ENCODE peak calls at places on chromosomes 16 and 17, in ten cellular contexts. One of them, this sample, is unnamed.
A peak's percentile ranks its signal among the peaks of the same experiment; 100 is the strongest.

GRCh38 chr17:58302919-58303551 is 22.3 kb upstream of the MPO start:
- DNase-seq in thoracic aorta: no peak
- DNase-seq in mesothelial cell of epicardium: no peak
- DNase-seq in upper lobe of right lung: peak; percentile 25
- DNase-seq in K562: no peak
- DNase-seq in A549: no peak
- DNase-seq in AG04450: no peak
- DNase-seq in SK-N-SH: peak; percentile 31
- DNase-seq in PC-9: no peak
- DNase-seq in IMR-90: no peak
- DNase-seq in this sample: no peak

GRCh38 chr17:40857535-40857934 is 9.5 kb downstream of the KRT12 start:
- DNase-seq in thoracic aorta: no peak
- DNase-seq in mesothelial cell of epicardium: no peak
- DNase-seq in upper lobe of right lung: no peak
- DNase-seq in K562: no peak
- DNase-seq in A549: no peak
- DNase-seq in AG04450: no peak
- DNase-seq in SK-N-SH: peak; percentile 38
- DNase-seq in PC-9: no peak
- DNase-seq in IMR-90: peak; percentile 32
- DNase-seq in this sample: peak; percentile 43

GRCh38 chr17:76034433-76035185 is 7.5 kb upstream of the EVPL start:
- DNase-seq in thoracic aorta: no peak
- DNase-seq in mesothelial cell of epicardium: no peak
- DNase-seq in upper lobe of right lung: no peak
- DNase-seq in K562: no peak
- DNase-seq in A549: no peak
- DNase-seq in AG04450: no peak
- DNase-seq in SK-N-SH: no peak
- DNase-seq in PC-9: no peak
- DNase-seq in IMR-90: no peak
- DNase-seq in this sample: no peak

GRCh38 chr17:79624658-79625478 is 14.0 kb upstream of the RBFOX3 start:
- DNase-seq in thoracic aorta: no peak
- DNase-seq in mesothelial cell of epicardium: peak; percentile 9
- DNase-seq in upper lobe of right lung: peak; percentile 35
- DNase-seq in K562: no peak
- DNase-seq in A549: no peak
- DNase-seq in AG04450: no peak
- DNase-seq in SK-N-SH: peak; percentile 30
- DNase-seq in PC-9: no peak
- DNase-seq in IMR-90: no peak
- DNase-seq in this sample: no peak

GRCh38 chr16:4309833-4310266 is 6.0 kb upstream of the GLIS2 start:
- DNase-seq in thoracic aorta: no peak
- DNase-seq in mesothelial cell of epicardium: no peak
- DNase-seq in upper lobe of right lung: peak; percentile 86
- DNase-seq in K562: no peak
- DNase-seq in A549: peak; percentile 88
- DNase-seq in AG04450: peak; percentile 80
- DNase-seq in SK-N-SH: no peak
- DNase-seq in PC-9: peak; percentile 88
- DNase-seq in IMR-90: peak; percentile 93
- DNase-seq in this sample: peak; percentile 89

GRCh38 chr17:69637399-69638165 is 223.1 kb downstream of the MAP2K6 start:
- DNase-seq in thoracic aorta: no peak
- DNase-seq in mesothelial cell of epicardium: no peak
- DNase-seq in upper lobe of right lung: no peak
- DNase-seq in K562: no peak
- DNase-seq in A549: no peak
- DNase-seq in AG04450: peak; percentile 33
- DNase-seq in SK-N-SH: no peak
- DNase-seq in PC-9: no peak
- DNase-seq in IMR-90: peak; percentile 81
- DNase-seq in this sample: peak; percentile 74

GRCh38 chr17:78610951-78611511 is 33.8 kb upstream of the DNAH17 start:
- DNase-seq in thoracic aorta: no peak
- DNase-seq in mesothelial cell of epicardium: no peak
- DNase-seq in upper lobe of right lung: no peak
- DNase-seq in K562: no peak
- DNase-seq in A549: no peak
- DNase-seq in AG04450: no peak
- DNase-seq in SK-N-SH: peak; percentile 3
- DNase-seq in PC-9: no peak
- DNase-seq in IMR-90: no peak
- DNase-seq in this sample: no peak

GRCh38 chr17:34386925-34387550 is 24.0 kb upstream of the CCL1 start:
- DNase-seq in thoracic aorta: no peak
- DNase-seq in mesothelial cell of epicardium: no peak
- DNase-seq in upper lobe of right lung: no peak
- DNase-seq in K562: no peak
- DNase-seq in A549: no peak
- DNase-seq in AG04450: no peak
- DNase-seq in SK-N-SH: no peak
- DNase-seq in PC-9: no peak
- DNase-seq in IMR-90: peak; percentile 46
- DNase-seq in this sample: no peak

GRCh38 chr16:22355487-22355908 is 18.9 kb downstream of the CDR2 start:
- DNase-seq in thoracic aorta: no peak
- DNase-seq in mesothelial cell of epicardium: no peak
- DNase-seq in upper lobe of right lung: no peak
- DNase-seq in K562: no peak
- DNase-seq in A549: no peak
- DNase-seq in AG04450: no peak
- DNase-seq in SK-N-SH: no peak
- DNase-seq in PC-9: no peak
- DNase-seq in IMR-90: no peak
- DNase-seq in this sample: no peak

GRCh38 chr16:14529010-14529669 is 100.9 kb downstream of the PARN start:
- DNase-seq in thoracic aorta: peak; percentile 15
- DNase-seq in mesothelial cell of epicardium: peak; percentile 30
- DNase-seq in upper lobe of right lung: peak; percentile 69
- DNase-seq in K562: peak; percentile 64
- DNase-seq in A549: peak; percentile 97
- DNase-seq in AG04450: peak; percentile 83
- DNase-seq in SK-N-SH: peak; percentile 61
- DNase-seq in PC-9: peak; percentile 86
- DNase-seq in IMR-90: peak; percentile 93
- DNase-seq in this sample: peak; percentile 93

GRCh38 chr16:49937886-49938285 is 82.0 kb upstream of the ZNF423 start:
- DNase-seq in thoracic aorta: no peak
- DNase-seq in mesothelial cell of epicardium: no peak
- DNase-seq in upper lobe of right lung: no peak
- DNase-seq in K562: no peak
- DNase-seq in A549: no peak
- DNase-seq in AG04450: no peak
- DNase-seq in SK-N-SH: no peak
- DNase-seq in PC-9: no peak
- DNase-seq in IMR-90: no peak
- DNase-seq in this sample: no peak

GRCh38 chr16:20884240-20884556 is 16.0 kb downstream of the DCUN1D3 start:
- DNase-seq in thoracic aorta: no peak
- DNase-seq in mesothelial cell of epicardium: no peak
- DNase-seq in upper lobe of right lung: no peak
- DNase-seq in K562: no peak
- DNase-seq in A549: no peak
- DNase-seq in AG04450: peak; percentile 60
- DNase-seq in SK-N-SH: no peak
- DNase-seq in PC-9: no peak
- DNase-seq in IMR-90: peak; percentile 88
- DNase-seq in this sample: peak; percentile 87

GRCh38 chr17:1120596-1121441 is 59.0 kb downstream of the ABR start:
- DNase-seq in thoracic aorta: no peak
- DNase-seq in mesothelial cell of epicardium: no peak
- DNase-seq in upper lobe of right lung: no peak
- DNase-seq in K562: no peak
- DNase-seq in A549: no peak
- DNase-seq in AG04450: no peak
- DNase-seq in SK-N-SH: no peak
- DNase-seq in PC-9: no peak
- DNase-seq in IMR-90: no peak
- DNase-seq in this sample: no peak

GRCh38 chr16:2455081-2455845 is 4.6 kb upstream of the TEDC2 start:
- DNase-seq in thoracic aorta: no peak
- DNase-seq in mesothelial cell of epicardium: no peak
- DNase-seq in upper lobe of right lung: no peak
- DNase-seq in K562: no peak
- DNase-seq in A549: no peak
- DNase-seq in AG04450: no peak
- DNase-seq in SK-N-SH: no peak
- DNase-seq in PC-9: no peak
- DNase-seq in IMR-90: no peak
- DNase-seq in this sample: no peak

GRCh38 chr17:75763613-75764416 is 1.2 kb downstream of the GALK1 start:
- DNase-seq in thoracic aorta: no peak
- DNase-seq in mesothelial cell of epicardium: no peak
- DNase-seq in upper lobe of right lung: no peak
- DNase-seq in K562: peak; percentile 56
- DNase-seq in A549: no peak
- DNase-seq in AG04450: no peak
- DNase-seq in SK-N-SH: peak; percentile 47
- DNase-seq in PC-9: no peak
- DNase-seq in IMR-90: no peak
- DNase-seq in this sample: no peak

GRCh38 chr16:1745900-1746692 is 25.2 kb downstream of the NME3 start:
- DNase-seq in thoracic aorta: no peak
- DNase-seq in mesothelial cell of epicardium: no peak
- DNase-seq in upper lobe of right lung: no peak
- DNase-seq in K562: no peak
- DNase-seq in A549: no peak
- DNase-seq in AG04450: peak; percentile 33
- DNase-seq in SK-N-SH: no peak
- DNase-seq in PC-9: peak; percentile 95
- DNase-seq in IMR-90: peak; percentile 53
- DNase-seq in this sample: peak; percentile 92

DNA sequence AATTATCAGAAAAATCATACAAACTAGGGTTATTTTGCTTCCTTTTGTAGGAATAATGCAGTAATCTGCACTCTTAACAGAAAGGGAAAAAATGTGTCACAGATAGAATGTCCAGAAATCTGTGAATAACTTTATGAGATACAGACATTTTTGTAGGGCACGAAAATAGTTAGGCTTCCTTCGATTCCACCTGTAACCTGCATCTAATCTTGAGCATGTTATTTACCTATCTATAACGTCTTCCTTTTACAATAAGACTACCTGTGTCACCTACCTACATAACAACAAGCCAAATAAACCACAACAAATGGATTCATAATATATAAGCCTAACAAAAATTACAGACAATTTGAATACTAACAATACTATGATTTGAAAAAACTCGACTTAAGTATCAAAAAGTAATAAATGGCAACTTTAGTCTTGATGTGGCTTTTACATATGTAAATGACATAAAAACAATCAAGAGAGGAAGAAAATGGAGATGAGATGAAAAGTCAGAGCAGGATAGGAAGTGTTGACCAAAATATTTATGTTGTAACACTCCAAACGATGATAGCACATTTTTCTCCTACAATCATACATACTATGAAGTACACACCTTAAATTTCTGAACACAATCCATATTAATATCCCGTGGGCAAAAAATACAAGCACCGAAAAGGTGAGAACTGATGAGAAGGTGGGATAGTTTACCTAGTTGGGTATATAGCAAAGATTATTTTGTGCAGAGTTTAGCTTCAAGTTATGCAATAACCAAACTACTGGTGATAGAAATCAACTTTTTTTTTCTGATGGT is 2.5 kb downstream of the STAT5B start:
- DNase-seq in thoracic aorta: no peak
- DNase-seq in mesothelial cell of epicardium: no peak
- DNase-seq in upper lobe of right lung: no peak
- DNase-seq in K562: no peak
- DNase-seq in A549: no peak
- DNase-seq in AG04450: no peak
- DNase-seq in SK-N-SH: no peak
- DNase-seq in PC-9: no peak
- DNase-seq in IMR-90: no peak
- DNase-seq in this sample: no peak
- TF ChIP-seq CTCF in thoracic aorta: no peak
- TF ChIP-seq CTCF in mesothelial cell of epicardium: no peak
- TF ChIP-seq CTCF in upper lobe of right lung: no peak
- TF ChIP-seq CTCF in K562: no peak
- TF ChIP-seq CTCF in A549: no peak
- TF ChIP-seq CTCF in AG04450: no peak
- TF ChIP-seq CTCF in SK-N-SH: no peak
- TF ChIP-seq CTCF in PC-9: no peak
- TF ChIP-seq CTCF in IMR-90: no peak
- TF ChIP-seq CTCF in this sample: no peak

DNA sequence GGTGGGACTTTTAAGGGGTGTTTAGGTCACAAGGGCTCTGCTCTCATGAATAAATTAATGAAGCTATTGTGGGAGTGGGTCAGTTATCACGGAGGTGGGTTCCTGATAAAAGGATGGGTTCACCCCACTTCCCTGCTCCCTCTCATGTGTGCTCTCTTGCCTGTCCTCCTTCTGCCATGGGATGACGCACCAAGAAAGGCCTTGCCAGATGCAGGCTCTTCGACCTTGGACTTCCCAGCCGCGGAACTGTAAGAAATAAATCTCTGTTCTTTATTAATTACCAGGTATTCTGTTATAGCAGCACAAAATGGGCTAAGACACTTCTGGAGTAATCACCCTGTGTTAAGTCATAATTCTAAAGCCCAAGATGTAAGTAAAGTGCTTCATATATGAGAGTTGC is 141.5 kb downstream of the ASIC2 start:
- DNase-seq in thoracic aorta: no peak
- DNase-seq in mesothelial cell of epicardium: no peak
- DNase-seq in upper lobe of right lung: peak; percentile 9
- DNase-seq in K562: no peak
- DNase-seq in A549: no peak
- DNase-seq in AG04450: no peak
- DNase-seq in SK-N-SH: no peak
- DNase-seq in PC-9: no peak
- DNase-seq in IMR-90: no peak
- DNase-seq in this sample: no peak
- TF ChIP-seq CTCF in thoracic aorta: no peak
- TF ChIP-seq CTCF in mesothelial cell of epicardium: no peak
- TF ChIP-seq CTCF in upper lobe of right lung: no peak
- TF ChIP-seq CTCF in K562: no peak
- TF ChIP-seq CTCF in A549: no peak
- TF ChIP-seq CTCF in AG04450: no peak
- TF ChIP-seq CTCF in SK-N-SH: no peak
- TF ChIP-seq CTCF in PC-9: no peak
- TF ChIP-seq CTCF in IMR-90: no peak
- TF ChIP-seq CTCF in this sample: no peak

GRCh38 chr17:8436169-8436932 is 667 bp downstream of the NDEL1 start:
- DNase-seq in thoracic aorta: peak; percentile 36
- DNase-seq in mesothelial cell of epicardium: peak; percentile 40
- DNase-seq in upper lobe of right lung: peak; percentile 90
- DNase-seq in K562: peak; percentile 25
- DNase-seq in A549: peak; percentile 64
- DNase-seq in AG04450: no peak
- DNase-seq in SK-N-SH: peak; percentile 74
- DNase-seq in PC-9: peak; percentile 70
- DNase-seq in IMR-90: peak; percentile 56
- DNase-seq in this sample: peak; percentile 50
- TF ChIP-seq CTCF in thoracic aorta: no peak
- TF ChIP-seq CTCF in mesothelial cell of epicardium: no peak
- TF ChIP-seq CTCF in upper lobe of right lung: no peak
- TF ChIP-seq CTCF in K562: no peak
- TF ChIP-seq CTCF in A549: peak; percentile 3
- TF ChIP-seq CTCF in AG04450: no peak
- TF ChIP-seq CTCF in SK-N-SH: no peak
- TF ChIP-seq CTCF in PC-9: no peak
- TF ChIP-seq CTCF in IMR-90: no peak
- TF ChIP-seq CTCF in this sample: no peak

GRCh38 chr16:75658175-75658574 is 10.6 kb downstream of the TERF2IP start:
- DNase-seq in thoracic aorta: no peak
- DNase-seq in mesothelial cell of epicardium: no peak
- DNase-seq in upper lobe of right lung: no peak
- DNase-seq in K562: no peak
- DNase-seq in A549: no peak
- DNase-seq in AG04450: no peak
- DNase-seq in SK-N-SH: no peak
- DNase-seq in PC-9: no peak
- DNase-seq in IMR-90: no peak
- DNase-seq in this sample: no peak
- TF ChIP-seq CTCF in thoracic aorta: no peak
- TF ChIP-seq CTCF in mesothelial cell of epicardium: no peak
- TF ChIP-seq CTCF in upper lobe of right lung: no peak
- TF ChIP-seq CTCF in K562: no peak
- TF ChIP-seq CTCF in A549: no peak
- TF ChIP-seq CTCF in AG04450: no peak
- TF ChIP-seq CTCF in SK-N-SH: no peak
- TF ChIP-seq CTCF in PC-9: no peak
- TF ChIP-seq CTCF in IMR-90: no peak
- TF ChIP-seq CTCF in this sample: no peak

This sample was measured in astrocyte of the spinal cord.